ENCODE peak calls at places on chromosomes 11 and 22, in nine cellular contexts. V is NCI-H510A treated with DMSO at 0.1 percent for 48 hours; Q is HFF-Myc; Y is vagina; T is NCI-H1092; B is AG08396; R is stimulated activated CD4-positive, alpha-beta T cell treated with anti-CD3 and anti-CD28 coated beads, Interleukin-12 subunit alpha, Interleukin-12 subunit beta, amount 100 ng/mL, for 4 hours; N is mesenchymal stem cell; C is stimulated activated CD8-positive, alpha-beta memory T cell treated with anti-CD3 and anti-CD28 coated beads, Interleukin-12 subunit alpha, Interleukin-12 subunit beta, amount 100 ng/mL, for 1 hour. Z is an unnamed sample.

GRCh38 chr22:46109474-46110003 is 40.8 kb upstream of the PPARA start:
- DNase-seq in V (no peak), Q (no peak), Y (no peak), T (no peak), B (no peak), R (no peak), N (no peak), C (no peak), Z (no peak)

GRCh38 chr11:13214276-13214865 is 63.2 kb upstream of the BMAL1 start:
- DNase-seq in V (no peak), Q (no peak), Y (no peak), T (no peak), B (no peak), R (no peak), N (no peak), C (no peak), Z (no peak)

GRCh38 chr11:285021-285893 is 3.7 kb upstream of the PGGHG start:
- DNase-seq in V (no peak), Q (no peak), Y (no peak), T (no peak), B (no peak), R (no peak), N (no peak), C (no peak), Z (peak)

GRCh38 chr22:28012811-28013460 is 93.9 kb upstream of the PITPNB start:
- DNase-seq in V (no peak), Q (no peak), Y (no peak), T (no peak), B (no peak), R (no peak), N (no peak), C (no peak), Z (no peak)

GRCh38 chr11:44525473-44526252 is 39.8 kb upstream of the CD82 start:
- DNase-seq in V (no peak), Q (no peak), Y (no peak), T (no peak), B (no peak), R (no peak), N (no peak), C (no peak), Z (peak)

GRCh38 chr11:46332568-46333128 is 14.6 kb upstream of the DGKZ start:
- DNase-seq in V (no peak), Q (no peak), Y (no peak), T (no peak), B (no peak), R (peak), N (no peak), C (peak), Z (no peak)

GRCh38 chr11:66172146-66172545 is 96.3 kb upstream of the RAB1B start:
- DNase-seq in V (no peak), Q (no peak), Y (no peak), T (no peak), B (no peak), R (peak), N (peak), C (no peak), Z (no peak)

GRCh38 chr11:130732476-130732875 is 183.8 kb downstream of the SNX19 start:
- DNase-seq in V (no peak), Q (no peak), Y (no peak), T (no peak), B (no peak), R (no peak), N (no peak), C (no peak), Z (no peak)